ENCODE peak calls at places on chromosomes 11 and 22, in four cellular contexts. C is K562, Y is IMR-90, G is endothelial cell of umbilical vein. S is an unnamed sample. For H3K9me1 and H4K20me1, the result is how much of the 10 kb centered on the place peaks cover.

GRCh38 chr11:18723991-18724390 is 2.0 kb downstream of the IGSF22 start:
- DNase-seq in C (no peak), Y (no peak), G (no peak), S (no peak)

GRCh38 chr11:61168292-61168691 is 7.1 kb upstream of the VPS37C start:
- DNase-seq in C (no peak), Y (no peak), G (no peak), S (no peak)

GRCh38 chr11:127791844-127792243 is 791.3 kb upstream of the KIRREL3 start:
- DNase-seq in C (no peak), Y (no peak), G (no peak), S (no peak)

GRCh38 chr22:17847360-17848078 is 73.2 kb upstream of the BID start:
- DNase-seq in C (peak), Y (no peak), G (no peak), S (peak)

GRCh38 chr11:31816467-31817053 is 5.4 kb upstream of the PAX6 start:
- DNase-seq in C (no peak), Y (no peak), G (no peak), S (no peak)

GRCh38 chr11:71070490-71071455 is 181.6 kb downstream of the SHANK2 start:
- DNase-seq in C (no peak), Y (no peak), G (no peak), S (no peak)

GRCh38 chr11:111923951-111924350 is 5.2 kb downstream of the C11orf52 start:
- DNase-seq in C (no peak), Y (no peak), G (no peak), S (no peak)

GRCh38 chr22:30196141-30196866 is 50.3 kb downstream of the LIF start:
- DNase-seq in C (peak), Y (peak), G (peak), S (peak)

GRCh38 chr22:50292643-50293440 is 14.6 kb downstream of the PLXNB2 start:
- DNase-seq in C (no peak), Y (no peak), G (no peak), S (no peak)

GRCh38 chr11:133922078-133922870 is 34.5 kb downstream of the IGSF9B start:
- DNase-seq in C (no peak), Y (no peak), G (no peak), S (no peak)

GRCh38 chr11:134275534-134276395 is at the start of gene GLB1L3:
- DNase-seq in C (peak), Y (no peak), G (no peak), S (no peak)

GRCh38 chr22:38353142-38353629 is 36.0 kb upstream of the CSNK1E start:
- DNase-seq in C (peak), Y (peak), G (peak), S (no peak)

GRCh38 chr11:80606726-80607125 is 1165.9 kb upstream of the TENM4 start:
- DNase-seq in C (no peak), Y (no peak), G (no peak), S (no peak)

GRCh38 chr11:108511851-108512474 is 13.8 kb upstream of the POGLUT3 start:
- DNase-seq in C (no peak), Y (peak), G (no peak), S (peak)

GRCh38 chr11:47545298-47545697 is 7.6 kb downstream of the CELF1 start:
- DNase-seq in C (no peak), Y (no peak), G (no peak), S (no peak)

GRCh38 chr11:69144719-69145365 is 10.9 kb upstream of the SMIM38 start:
- DNase-seq in C (no peak), Y (peak), G (no peak), S (no peak)

GRCh38 chr11:73288873-73289707 is 17.0 kb downstream of the P2RY6 start:
- DNase-seq in C (peak), Y (peak), G (peak), S (no peak)

GRCh38 chr11:19953342-19953741 is 206.9 kb downstream of the DBX1 start:
- DNase-seq in C (no peak), Y (peak), G (peak), S (no peak)

GRCh38 chr11:88284306-88285057 is 53.1 kb downstream of the CTSC start:
- DNase-seq in C (no peak), Y (peak), G (peak), S (no peak)

GRCh38 chr11:36507824-36508489 is 2.1 kb downstream of the TRAF6 start:
- DNase-seq in C (no peak), Y (no peak), G (no peak), S (no peak)

GRCh38 chr22:47091921-47092700 is 329.7 kb downstream of the TBC1D22A start:
- DNase-seq in C (no peak), Y (no peak), G (no peak), S (no peak)

GRCh38 chr11:87878373-87878779 is 296.9 kb downstream of the RAB38 start:
- DNase-seq in C (no peak), Y (peak), G (peak), S (no peak)

GRCh38 chr11:41461057-41461681 is 1.7 kb upstream of the LRRC4C start:
- DNase-seq in C (peak), Y (no peak), G (peak), S (no peak)

GRCh38 chr11:121321614-121322243 is 29.2 kb downstream of the SC5D start:
- DNase-seq in C (no peak), Y (peak), G (no peak), S (no peak)

GRCh38 chr22:46149998-46150549 is at the start of gene PPARA:
- DNase-seq in C (peak), Y (peak), G (peak), S (no peak)

GRCh38 chr11:65502274-65502851 is 3.5 kb downstream of the MALAT1 start:
- DNase-seq in C (no peak), Y (peak), G (peak), S (no peak)

GRCh38 chr22:42997577-42997976 is 17.4 kb downstream of the PACSIN2 start:
- DNase-seq in C (no peak), Y (no peak), G (no peak), S (no peak)

GRCh38 chr11:63833048-63833447 is 5.9 kb upstream of the MARK2 start:
- DNase-seq in C (no peak), Y (no peak), G (no peak), S (no peak)

GRCh38 chr11:19803506-19803998 is 90.9 kb downstream of the NAV2 start:
- DNase-seq in C (no peak), Y (no peak), G (no peak), S (no peak)

GRCh38 chr11:11764428-11764803 is 77.4 kb upstream of the USP47 start:
- DNase-seq in C (no peak), Y (no peak), G (no peak), S (no peak)

GRCh38 chr11:7571640-7572000 is 57.8 kb downstream of the PPFIBP2 start:
- DNase-seq in C (peak), Y (peak), G (peak), S (no peak)

GRCh38 chr11:123580137-123580536 is 74.3 kb downstream of the SCN3B start:
- DNase-seq in C (no peak), Y (no peak), G (no peak), S (no peak)

GRCh38 chr11:76025068-76025467 is 181.2 kb downstream of the WNT11 start:
- DNase-seq in C (no peak), Y (peak), G (peak), S (no peak)

GRCh38 chr22:47034076-47034808 is 271.8 kb downstream of the TBC1D22A start:
- DNase-seq in C (no peak), Y (no peak), G (no peak), S (no peak)

GRCh38 chr11:45178890-45179663 is 32.6 kb downstream of the PRDM11 start:
- DNase-seq in C (no peak), Y (peak), G (peak), S (peak)

GRCh38 chr11:32052218-32052617 is 38.7 kb upstream of the RCN1 start:
- DNase-seq in C (peak), Y (peak), G (peak), S (no peak)

GRCh38 chr11:69265911-69266510 is 27.9 kb upstream of the MYEOV start:
- DNase-seq in C (no peak), Y (no peak), G (no peak), S (no peak)

GRCh38 chr11:44566952-44567875 is 1.8 kb downstream of the CD82 start:
- DNase-seq in C (no peak), Y (no peak), G (no peak), S (no peak)

GRCh38 chr11:117595440-117595839 is 201.6 kb downstream of the DSCAML1 start:
- DNase-seq in C (peak), Y (no peak), G (no peak), S (no peak)

GRCh38 chr11:59551651-59552521 is 40.5 kb downstream of the OR4D9 start:
- DNase-seq in C (peak), Y (peak), G (peak), S (no peak)

GRCh38 chr11:59550842-59551650 is 39.7 kb downstream of the OR4D9 start:
- DNase-seq in C (peak), Y (peak), G (peak), S (no peak)

GRCh38 chr11:59553323-59553722 is 42.0 kb downstream of the OR4D9 start:
- DNase-seq in C (no peak), Y (no peak), G (no peak), S (no peak)

GRCh38 chr11:59550368-59550841 is 39.1 kb downstream of the OR4D9 start:
- DNase-seq in C (peak), Y (peak), G (peak), S (no peak)

DNA sequence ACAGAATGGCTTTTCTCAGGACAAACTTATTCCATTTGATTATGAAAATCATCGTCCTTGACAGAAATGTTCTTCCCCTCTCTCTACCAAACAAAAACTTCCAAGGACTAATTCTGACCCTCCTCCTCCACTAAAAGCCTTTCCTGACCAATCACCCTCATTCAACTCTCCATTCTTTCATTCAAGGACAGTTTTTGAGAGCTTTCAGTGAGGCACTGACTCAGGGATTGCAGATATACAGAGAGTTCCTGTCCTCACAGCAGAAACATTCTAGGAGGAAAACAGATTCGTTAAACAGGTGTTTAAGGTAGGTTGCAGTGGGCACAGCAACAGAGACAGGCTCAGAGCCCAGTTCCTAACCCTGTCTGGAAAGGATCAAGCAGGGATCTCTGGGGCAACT is 41.5 kb downstream of the OR4D9 start:
- DNase-seq in C (no peak), Y (no peak), G (no peak), S (no peak)
- H3K9me1 ChIP-seq in C (under half), Y (under half), G (under half), S (under half)

DNA sequence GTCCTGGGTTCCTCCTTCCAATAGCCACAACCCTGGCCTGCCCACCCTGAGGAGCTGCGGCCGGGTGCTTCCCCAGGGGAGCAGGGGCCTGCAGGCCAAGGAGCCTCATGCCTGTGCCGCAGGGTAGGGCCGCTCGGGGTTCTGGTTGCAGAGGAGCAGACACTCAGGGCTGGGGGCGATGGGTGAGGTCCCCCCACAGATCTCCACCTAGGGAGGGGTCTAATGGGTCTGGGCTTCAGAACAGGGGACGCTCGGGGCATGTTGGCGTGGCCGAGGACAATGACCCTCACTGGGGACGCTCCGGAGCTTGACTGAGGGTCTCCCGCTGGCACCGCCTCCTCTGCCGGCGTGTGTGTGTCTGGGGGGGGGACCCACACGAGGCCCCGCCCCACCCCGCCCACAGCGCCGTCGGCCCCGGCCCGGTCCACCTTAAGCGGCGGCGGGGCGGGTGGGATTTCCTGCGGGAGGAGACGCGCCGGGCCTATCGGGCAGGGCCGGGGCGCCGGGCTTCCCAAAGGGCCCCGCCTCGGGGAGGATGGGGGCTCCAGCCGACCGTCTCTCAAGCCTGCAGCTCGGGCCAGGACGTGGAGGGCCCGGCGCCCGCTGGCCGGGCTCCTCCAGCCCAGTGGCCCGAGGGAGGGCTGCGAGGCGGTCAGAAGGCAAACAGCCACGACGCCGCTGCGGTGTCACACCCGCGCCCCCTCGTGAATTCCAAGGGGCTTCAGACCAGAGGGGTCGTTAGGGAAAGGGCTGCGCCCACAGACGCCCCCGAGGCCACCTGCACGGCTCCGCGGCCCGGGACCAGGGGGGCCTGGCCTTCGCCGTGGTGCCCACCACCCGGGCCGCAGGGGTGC is 638 bp upstream of the ZDHHC8 start:
- DNase-seq in C (peak), Y (peak), G (peak), S (no peak)
- H4K20me1 ChIP-seq in C (half or more), Y (under half), G (under half), S (under half)

GRCh38 chr22:27715078-27715477 is 86.5 kb downstream of the MN1 start:
- DNase-seq in C (no peak), Y (no peak), G (no peak), S (no peak)
- H3K9me1 ChIP-seq in C (under half), Y (under half), G (under half), S (under half)

GRCh38 chr11:94150704-94151103 is 22.1 kb downstream of the PANX1 start:
- DNase-seq in C (peak), Y (no peak), G (no peak), S (no peak)

GRCh38 chr11:94151311-94151710 is 22.7 kb downstream of the PANX1 start:
- DNase-seq in C (no peak), Y (no peak), G (no peak), S (no peak)

GRCh38 chr11:94149435-94149834 is 20.8 kb downstream of the PANX1 start:
- DNase-seq in C (no peak), Y (peak), G (peak), S (no peak)

GRCh38 chr11:94148189-94148588 is 19.5 kb downstream of the PANX1 start:
- DNase-seq in C (no peak), Y (no peak), G (no peak), S (no peak)

GRCh38 chr11:94150056-94150455 is 21.4 kb downstream of the PANX1 start:
- DNase-seq in C (no peak), Y (no peak), G (no peak), S (no peak)
- H4K20me1 ChIP-seq in C (under half), Y (half or more), G (under half), S (under half)

S was measured in keratinocyte.